ENCODE peak calls at places on chromosomes 11 and 22, in four cellular contexts. One of them, this sample, is unnamed.

GRCh38 chr22:37427711-37428635 is 694 bp upstream of the ELFN2 start:
- DNase-seq in GM12865: no peak
- DNase-seq in HFFc6: no peak
- DNase-seq in heart right ventricle: no peak
- DNase-seq in this sample: no peak

GRCh38 chr11:28657378-28658030 is 549.3 kb downstream of the METTL15 start:
- DNase-seq in HFFc6: peak; percentile 61
- DNase-seq in GM12865: no peak
- DNase-seq in heart right ventricle: no peak
- DNase-seq in this sample: no peak

GRCh38 chr11:67599149-67599548 is 7.6 kb upstream of the NDUFV1 start:
- DNase-seq in HFFc6: no peak
- DNase-seq in heart right ventricle: no peak
- DNase-seq in GM12865: no peak
- DNase-seq in this sample: no peak

GRCh38 chr22:24465566-24465965 is 29.6 kb upstream of the UPB1 start:
- DNase-seq in heart right ventricle: no peak
- DNase-seq in HFFc6: peak; percentile 25
- DNase-seq in GM12865: no peak
- DNase-seq in this sample: no peak

GRCh38 chr11:72240461-72241289 is 3.3 kb downstream of the PHOX2A start:
- DNase-seq in GM12865: no peak
- DNase-seq in heart right ventricle: peak; percentile 12
- DNase-seq in HFFc6: no peak
- DNase-seq in this sample: peak; percentile 70

GRCh38 chr11:112786886-112787530 is 174.2 kb upstream of the NCAM1 start:
- DNase-seq in heart right ventricle: no peak
- DNase-seq in HFFc6: no peak
- DNase-seq in GM12865: no peak
- DNase-seq in this sample: no peak

GRCh38 chr11:71137376-71137775 is 115.0 kb downstream of the SHANK2 start:
- DNase-seq in HFFc6: no peak
- DNase-seq in heart right ventricle: no peak
- DNase-seq in GM12865: no peak
- DNase-seq in this sample: no peak

GRCh38 chr11:128283445-128283844 is 303.9 kb downstream of the ETS1 start:
- DNase-seq in GM12865: no peak
- DNase-seq in heart right ventricle: no peak
- DNase-seq in HFFc6: no peak
- DNase-seq in this sample: no peak

GRCh38 chr11:128988224-128988970 is 45.7 kb upstream of the TP53AIP1 start:
- DNase-seq in heart right ventricle: no peak
- DNase-seq in GM12865: no peak
- DNase-seq in HFFc6: no peak
- DNase-seq in this sample: no peak

GRCh38 chr11:9092846-9093778 is 1.7 kb upstream of the SCUBE2 start:
- DNase-seq in HFFc6: no peak
- DNase-seq in heart right ventricle: no peak
- DNase-seq in GM12865: no peak
- DNase-seq in this sample: peak; percentile 40

GRCh38 chr11:9096427-9096826 is 5.0 kb upstream of the SCUBE2 start:
- DNase-seq in heart right ventricle: no peak
- DNase-seq in GM12865: no peak
- DNase-seq in HFFc6: no peak
- DNase-seq in this sample: no peak

GRCh38 chr11:9092085-9092484 is 686 bp upstream of the SCUBE2 start:
- DNase-seq in GM12865: no peak
- DNase-seq in HFFc6: no peak
- DNase-seq in heart right ventricle: no peak
- DNase-seq in this sample: peak; percentile 30

GRCh38 chr11:9094420-9094819 is 3.0 kb upstream of the SCUBE2 start:
- DNase-seq in heart right ventricle: no peak
- DNase-seq in HFFc6: no peak
- DNase-seq in GM12865: no peak
- DNase-seq in this sample: no peak

GRCh38 chr11:9095421-9095820 is 4.0 kb upstream of the SCUBE2 start:
- DNase-seq in GM12865: peak; percentile 15
- DNase-seq in HFFc6: no peak
- DNase-seq in heart right ventricle: no peak
- DNase-seq in this sample: no peak
- TF ChIP-seq CTCF in GM12865: peak; percentile 25
- TF ChIP-seq CTCF in HFFc6: peak; percentile 45
- TF ChIP-seq CTCF in heart right ventricle: no peak
- TF ChIP-seq CTCF in this sample: peak; percentile 30

GRCh38 chr11:93689166-93689734 is 27.8 kb downstream of the CEP295 start:
- DNase-seq in GM12865: peak; percentile 9
- DNase-seq in heart right ventricle: no peak
- DNase-seq in HFFc6: no peak
- DNase-seq in this sample: peak; percentile 16

GRCh38 chr11:93694586-93694985 is 33.1 kb downstream of the CEP295 start:
- DNase-seq in HFFc6: no peak
- DNase-seq in GM12865: no peak
- DNase-seq in heart right ventricle: no peak
- DNase-seq in this sample: no peak

DNA sequence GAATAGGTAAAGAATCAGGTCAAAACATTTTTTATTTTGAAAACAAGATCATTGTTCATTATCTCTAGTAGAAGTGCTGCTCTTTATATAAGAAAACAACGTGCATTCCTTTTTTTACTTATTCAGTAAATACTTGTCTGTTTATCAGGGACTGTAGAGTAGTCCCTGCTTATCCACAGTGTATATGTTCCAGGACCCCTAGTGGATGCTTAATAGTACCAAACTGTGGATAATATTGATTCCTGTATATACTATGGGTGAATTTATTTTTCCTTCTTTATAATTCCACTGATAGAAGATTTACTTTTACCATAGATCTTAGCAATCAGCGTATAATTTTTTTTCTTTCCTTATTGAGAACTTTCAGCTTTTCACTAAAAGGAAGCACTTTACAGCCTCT is 32.6 kb downstream of the CEP295 start:
- DNase-seq in heart right ventricle: no peak
- DNase-seq in HFFc6: no peak
- DNase-seq in GM12865: no peak
- DNase-seq in this sample: no peak
- TF ChIP-seq CTCF in heart right ventricle: no peak
- TF ChIP-seq CTCF in HFFc6: peak; percentile 54
- TF ChIP-seq CTCF in GM12865: no peak
- TF ChIP-seq CTCF in this sample: no peak

GRCh38 chr11:44068180-44068579 is 2.1 kb downstream of the ACCS start:
- DNase-seq in heart right ventricle: no peak
- DNase-seq in HFFc6: no peak
- DNase-seq in GM12865: no peak
- DNase-seq in this sample: no peak

GRCh38 chr11:44066732-44067131 is 662 bp downstream of the ACCS start:
- DNase-seq in heart right ventricle: no peak
- DNase-seq in HFFc6: peak; percentile 72
- DNase-seq in GM12865: no peak
- DNase-seq in this sample: no peak

GRCh38 chr11:44067266-44067665 is 1.2 kb downstream of the ACCS start:
- DNase-seq in HFFc6: no peak
- DNase-seq in heart right ventricle: no peak
- DNase-seq in GM12865: no peak
- DNase-seq in this sample: no peak

GRCh38 chr11:44072757-44073658 is 6.9 kb downstream of the ACCS start:
- DNase-seq in heart right ventricle: no peak
- DNase-seq in HFFc6: no peak
- DNase-seq in GM12865: no peak
- DNase-seq in this sample: no peak

GRCh38 chr11:44071157-44071556 is 5.1 kb downstream of the ACCS start:
- DNase-seq in heart right ventricle: no peak
- DNase-seq in HFFc6: no peak
- DNase-seq in GM12865: no peak
- DNase-seq in this sample: no peak
- TF ChIP-seq CTCF in heart right ventricle: no peak
- TF ChIP-seq CTCF in HFFc6: no peak
- TF ChIP-seq CTCF in GM12865: no peak
- TF ChIP-seq CTCF in this sample: no peak

GRCh38 chr11:2393941-2394817 is 6.4 kb upstream of the TSSC4 start:
- DNase-seq in HFFc6: no peak
- DNase-seq in heart right ventricle: no peak
- DNase-seq in GM12865: no peak
- DNase-seq in this sample: no peak
- TF ChIP-seq CTCF in HFFc6: peak; percentile 40
- TF ChIP-seq CTCF in heart right ventricle: no peak
- TF ChIP-seq CTCF in GM12865: no peak
- TF ChIP-seq CTCF in this sample: no peak

DNA sequence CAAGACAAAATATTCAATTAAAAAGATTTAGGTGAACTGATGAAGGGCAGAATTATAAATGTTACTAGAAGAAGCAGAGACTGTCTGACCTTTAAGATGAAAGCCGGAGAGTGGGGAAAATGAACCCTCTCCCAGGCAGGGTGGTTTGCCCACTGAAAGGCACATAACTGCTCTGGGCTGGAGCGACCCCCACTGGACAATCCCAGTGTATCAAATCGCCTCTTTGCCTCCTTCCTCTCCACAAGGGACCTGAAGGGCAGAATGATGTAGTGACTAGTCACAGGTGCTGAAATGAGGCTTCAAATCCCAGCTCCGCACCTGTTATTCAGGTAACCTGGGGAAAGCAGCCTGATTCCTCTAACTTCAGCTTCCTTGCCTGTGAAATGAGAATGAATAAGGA is 69.0 kb downstream of the EFCAB6 start:
- DNase-seq in GM12865: no peak
- DNase-seq in heart right ventricle: no peak
- DNase-seq in HFFc6: no peak
- DNase-seq in this sample: no peak
- TF ChIP-seq CTCF in GM12865: peak; percentile 9
- TF ChIP-seq CTCF in heart right ventricle: no peak
- TF ChIP-seq CTCF in HFFc6: no peak
- TF ChIP-seq CTCF in this sample: no peak